ENCODE peak calls at places on chromosomes 7 and 10, in five cellular contexts. One of them, this sample, is unnamed.

GRCh38 chr7:101108330-101108857 is 18.5 kb upstream of the SERPINE1 start:
- DNase-seq in K562: no peak
- DNase-seq in A549: no peak
- DNase-seq in IMR-90: no peak
- DNase-seq in H1: no peak
- DNase-seq in this sample: peak

GRCh38 chr7:109873296-109873695 is 1217.6 kb upstream of the LRRN3 start:
- DNase-seq in K562: no peak
- DNase-seq in A549: no peak
- DNase-seq in IMR-90: no peak
- DNase-seq in H1: no peak
- DNase-seq in this sample: no peak

GRCh38 chr7:30869794-30870491 is 41.7 kb upstream of the AQP1 start:
- DNase-seq in K562: no peak
- DNase-seq in A549: no peak
- DNase-seq in IMR-90: peak
- DNase-seq in H1: no peak
- DNase-seq in this sample: no peak

GRCh38 chr10:36538945-36539586 is 586.3 kb upstream of the ANKRD30A start:
- DNase-seq in K562: no peak
- DNase-seq in A549: no peak
- DNase-seq in IMR-90: peak
- DNase-seq in H1: no peak
- DNase-seq in this sample: no peak

GRCh38 chr10:123884351-123884906 is 7.2 kb downstream of the CPXM2 start:
- DNase-seq in K562: no peak
- DNase-seq in A549: no peak
- DNase-seq in IMR-90: no peak
- DNase-seq in H1: no peak
- DNase-seq in this sample: no peak

GRCh38 chr10:70355234-70356021 is 27.0 kb downstream of the LRRC20 start:
- DNase-seq in K562: no peak
- DNase-seq in A549: no peak
- DNase-seq in IMR-90: no peak
- DNase-seq in H1: no peak
- DNase-seq in this sample: no peak

GRCh38 chr7:115038158-115038557 is 116.3 kb downstream of the MDFIC start:
- DNase-seq in K562: no peak
- DNase-seq in A549: no peak
- DNase-seq in IMR-90: no peak
- DNase-seq in H1: no peak
- DNase-seq in this sample: no peak

GRCh38 chr7:55438765-55439525 is 73.8 kb downstream of the LANCL2 start:
- DNase-seq in K562: no peak
- DNase-seq in A549: no peak
- DNase-seq in IMR-90: peak
- DNase-seq in H1: no peak
- DNase-seq in this sample: no peak

GRCh38 chr10:3624367-3624766 is 160.6 kb downstream of the KLF6 start:
- DNase-seq in K562: no peak
- DNase-seq in A549: no peak
- DNase-seq in IMR-90: peak
- DNase-seq in H1: no peak
- DNase-seq in this sample: no peak

GRCh38 chr7:109844362-109844761 is 1246.6 kb upstream of the LRRN3 start:
- DNase-seq in K562: no peak
- DNase-seq in A549: peak
- DNase-seq in IMR-90: peak
- DNase-seq in H1: no peak
- DNase-seq in this sample: peak

GRCh38 chr10:99958287-99958686 is 51.5 kb downstream of the DNMBP start:
- DNase-seq in K562: no peak
- DNase-seq in A549: no peak
- DNase-seq in IMR-90: peak
- DNase-seq in H1: no peak
- DNase-seq in this sample: no peak

GRCh38 chr10:43282881-43283280 is 16.0 kb upstream of the RASGEF1A start:
- DNase-seq in K562: peak
- DNase-seq in A549: no peak
- DNase-seq in IMR-90: no peak
- DNase-seq in H1: no peak
- DNase-seq in this sample: no peak

GRCh38 chr7:122902751-122903495 is 16.7 kb upstream of the CADPS2 start:
- DNase-seq in K562: no peak
- DNase-seq in A549: no peak
- DNase-seq in IMR-90: no peak
- DNase-seq in H1: no peak
- DNase-seq in this sample: peak

GRCh38 chr7:39631736-39632304 is 8.4 kb downstream of the RALA start:
- DNase-seq in K562: no peak
- DNase-seq in A549: no peak
- DNase-seq in IMR-90: peak
- DNase-seq in H1: no peak
- DNase-seq in this sample: no peak

GRCh38 chr7:156400046-156400445 is 240.5 kb upstream of the RNF32 start:
- DNase-seq in K562: no peak
- DNase-seq in A549: no peak
- DNase-seq in IMR-90: no peak
- DNase-seq in H1: no peak
- DNase-seq in this sample: no peak

GRCh38 chr7:27172823-27173411 is 1.2 kb downstream of the HOXA10 start:
- DNase-seq in K562: no peak
- DNase-seq in A549: no peak
- DNase-seq in IMR-90: no peak
- DNase-seq in H1: no peak
- DNase-seq in this sample: no peak

DNA sequence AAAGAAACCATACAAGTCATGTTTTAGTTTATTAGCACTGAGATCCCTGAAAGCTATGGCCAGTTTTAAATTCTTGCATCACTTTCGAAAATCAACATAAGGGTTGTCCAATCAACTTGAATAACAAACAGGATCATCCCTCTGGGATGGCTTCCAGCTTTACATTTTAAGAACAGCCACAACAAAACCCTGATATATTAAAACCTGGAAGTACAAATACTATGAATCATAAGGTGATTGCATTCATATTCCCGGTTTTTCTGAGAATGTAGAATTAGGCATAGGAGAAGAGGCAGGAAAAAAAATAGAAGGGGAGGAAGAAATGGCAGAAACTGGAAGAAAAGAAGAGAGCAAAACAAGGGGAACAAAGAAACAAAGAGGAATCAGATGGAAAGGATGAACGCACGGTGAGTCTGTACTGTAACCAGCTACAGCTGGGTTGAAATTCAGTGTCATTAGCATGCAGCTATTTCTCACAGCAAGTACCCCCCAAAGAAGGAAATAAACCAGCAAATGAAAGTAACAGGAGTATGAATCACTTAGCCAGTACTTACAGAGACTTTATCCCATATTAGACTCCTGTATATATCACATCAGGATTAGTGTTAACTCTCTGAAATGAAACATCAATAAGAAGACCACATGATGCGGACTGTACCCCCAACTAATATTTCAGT is 301.4 kb downstream of the RNLS start:
- DNase-seq in K562: no peak
- DNase-seq in A549: no peak
- DNase-seq in IMR-90: peak
- DNase-seq in H1: no peak
- DNase-seq in this sample: no peak
- TF ChIP-seq MAFK in K562: no peak
- TF ChIP-seq MAFK in A549: no peak
- TF ChIP-seq MAFK in IMR-90: no peak
- TF ChIP-seq MAFK in H1: no peak
- TF ChIP-seq MAFK in this sample: no peak

GRCh38 chr7:69599211-69599878 is 1.1 kb downstream of the AUTS2 start:
- DNase-seq in K562: no peak
- DNase-seq in A549: peak
- DNase-seq in IMR-90: no peak
- DNase-seq in H1: no peak
- DNase-seq in this sample: no peak
- TF ChIP-seq MAFK in K562: no peak
- TF ChIP-seq MAFK in A549: no peak
- TF ChIP-seq MAFK in IMR-90: no peak
- TF ChIP-seq MAFK in H1: no peak
- TF ChIP-seq MAFK in this sample: no peak

DNA sequence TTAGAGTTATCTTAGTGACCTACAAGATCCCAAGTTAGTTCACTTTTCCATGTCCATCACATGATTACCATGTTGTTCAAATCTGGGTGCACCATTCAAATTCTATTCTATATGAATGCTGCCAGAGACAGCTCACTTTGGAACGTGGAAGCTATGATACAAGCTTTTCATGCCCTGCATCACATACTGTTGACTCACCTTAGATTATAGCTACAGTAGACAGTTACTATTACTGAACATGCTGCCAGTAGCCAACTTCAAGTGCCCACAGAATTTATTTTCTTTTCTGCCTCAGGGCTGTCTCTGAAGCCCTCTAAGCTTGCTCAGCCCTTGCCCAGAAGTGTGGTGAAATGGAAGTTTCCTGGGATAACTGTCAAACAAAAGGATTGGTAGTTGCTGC is 231.1 kb downstream of the GPR158 start:
- DNase-seq in K562: no peak
- DNase-seq in A549: no peak
- DNase-seq in IMR-90: no peak
- DNase-seq in H1: no peak
- DNase-seq in this sample: no peak
- TF ChIP-seq MAFK in K562: no peak
- TF ChIP-seq MAFK in A549: no peak
- TF ChIP-seq MAFK in IMR-90: no peak
- TF ChIP-seq MAFK in H1: no peak
- TF ChIP-seq MAFK in this sample: no peak

GRCh38 chr10:22152403-22152802 is 65.4 kb downstream of the EBLN1 start:
- DNase-seq in K562: no peak
- DNase-seq in A549: no peak
- DNase-seq in IMR-90: no peak
- DNase-seq in H1: no peak
- DNase-seq in this sample: no peak
- TF ChIP-seq MAFK in K562: no peak
- TF ChIP-seq MAFK in A549: no peak
- TF ChIP-seq MAFK in IMR-90: no peak
- TF ChIP-seq MAFK in H1: no peak
- TF ChIP-seq MAFK in this sample: no peak

GRCh38 chr10:128963246-128964099 is 503.6 kb upstream of the MGMT start:
- DNase-seq in K562: no peak
- DNase-seq in A549: no peak
- DNase-seq in IMR-90: no peak
- DNase-seq in H1: no peak
- DNase-seq in this sample: no peak
- TF ChIP-seq MAFK in K562: no peak
- TF ChIP-seq MAFK in A549: no peak
- TF ChIP-seq MAFK in IMR-90: no peak
- TF ChIP-seq MAFK in H1: no peak
- TF ChIP-seq MAFK in this sample: no peak